ENCODE peak calls at places on chromosomes 12 and 14, in five cellular contexts. One of them, this sample, is unnamed.
A peak's percentile ranks its signal among the peaks of the same experiment; 100 is the strongest.

GRCh38 chr12:69154585-69155363 is 84.6 kb upstream of the CPSF6 start:
- DNase-seq in trophoblast cell: peak; percentile 26
- DNase-seq in M059J: peak; percentile 49
- DNase-seq in stomach: peak; percentile 80
- DNase-seq in stimulated activated CD4-positive, alpha-beta T cell treated with anti-CD3 and anti-CD28 coated beads, Interleukin-4, amount 100 ng/mL, for 48 hours: peak; percentile 74
- DNase-seq in this sample: peak; percentile 3

GRCh38 chr12:101039848-101040531 is 170.0 kb downstream of the SLC5A8 start:
- DNase-seq in stomach: no peak
- DNase-seq in M059J: no peak
- DNase-seq in trophoblast cell: no peak
- DNase-seq in stimulated activated CD4-positive, alpha-beta T cell treated with anti-CD3 and anti-CD28 coated beads, Interleukin-4, amount 100 ng/mL, for 48 hours: no peak
- DNase-seq in this sample: no peak

GRCh38 chr14:59107819-59108218 is 80.6 kb upstream of the DAAM1 start:
- DNase-seq in stomach: no peak
- DNase-seq in trophoblast cell: no peak
- DNase-seq in M059J: peak; percentile 27
- DNase-seq in stimulated activated CD4-positive, alpha-beta T cell treated with anti-CD3 and anti-CD28 coated beads, Interleukin-4, amount 100 ng/mL, for 48 hours: no peak
- DNase-seq in this sample: no peak

GRCh38 chr14:67269338-67270060 is 28.3 kb downstream of the PALS1 start:
- DNase-seq in M059J: peak; percentile 65
- DNase-seq in trophoblast cell: peak; percentile 12
- DNase-seq in stomach: no peak
- DNase-seq in stimulated activated CD4-positive, alpha-beta T cell treated with anti-CD3 and anti-CD28 coated beads, Interleukin-4, amount 100 ng/mL, for 48 hours: no peak
- DNase-seq in this sample: no peak

GRCh38 chr12:56723889-56724659 is 1.0 kb downstream of the NACA start:
- DNase-seq in stomach: peak; percentile 34
- DNase-seq in trophoblast cell: peak; percentile 67
- DNase-seq in M059J: peak; percentile 71
- DNase-seq in stimulated activated CD4-positive, alpha-beta T cell treated with anti-CD3 and anti-CD28 coated beads, Interleukin-4, amount 100 ng/mL, for 48 hours: no peak
- DNase-seq in this sample: no peak

GRCh38 chr12:93127582-93128331 is 198.7 kb upstream of the EEA1 start:
- DNase-seq in stomach: peak; percentile 32
- DNase-seq in M059J: no peak
- DNase-seq in stimulated activated CD4-positive, alpha-beta T cell treated with anti-CD3 and anti-CD28 coated beads, Interleukin-4, amount 100 ng/mL, for 48 hours: no peak
- DNase-seq in trophoblast cell: peak; percentile 88
- DNase-seq in this sample: no peak

GRCh38 chr14:54651018-54651351 is 84.1 kb downstream of the SAMD4A start:
- DNase-seq in trophoblast cell: no peak
- DNase-seq in stimulated activated CD4-positive, alpha-beta T cell treated with anti-CD3 and anti-CD28 coated beads, Interleukin-4, amount 100 ng/mL, for 48 hours: no peak
- DNase-seq in stomach: no peak
- DNase-seq in M059J: no peak
- DNase-seq in this sample: no peak

GRCh38 chr14:83611906-83612305 is 1918.0 kb upstream of the FLRT2 start:
- DNase-seq in trophoblast cell: no peak
- DNase-seq in stimulated activated CD4-positive, alpha-beta T cell treated with anti-CD3 and anti-CD28 coated beads, Interleukin-4, amount 100 ng/mL, for 48 hours: no peak
- DNase-seq in stomach: no peak
- DNase-seq in M059J: no peak
- DNase-seq in this sample: no peak

GRCh38 chr14:75247286-75247922 is 31.2 kb upstream of the FOS start:
- DNase-seq in stimulated activated CD4-positive, alpha-beta T cell treated with anti-CD3 and anti-CD28 coated beads, Interleukin-4, amount 100 ng/mL, for 48 hours: peak; percentile 45
- DNase-seq in M059J: no peak
- DNase-seq in trophoblast cell: no peak
- DNase-seq in stomach: no peak
- DNase-seq in this sample: no peak

GRCh38 chr12:3534511-3534910 is 43.5 kb downstream of the PRMT8 start:
- DNase-seq in trophoblast cell: no peak
- DNase-seq in M059J: no peak
- DNase-seq in stomach: no peak
- DNase-seq in stimulated activated CD4-positive, alpha-beta T cell treated with anti-CD3 and anti-CD28 coated beads, Interleukin-4, amount 100 ng/mL, for 48 hours: no peak
- DNase-seq in this sample: no peak

GRCh38 chr14:55333785-55334485 is 62.7 kb downstream of the FBXO34 start:
- DNase-seq in M059J: peak; percentile 57
- DNase-seq in stimulated activated CD4-positive, alpha-beta T cell treated with anti-CD3 and anti-CD28 coated beads, Interleukin-4, amount 100 ng/mL, for 48 hours: no peak
- DNase-seq in trophoblast cell: no peak
- DNase-seq in stomach: no peak
- DNase-seq in this sample: no peak

GRCh38 chr12:79452906-79453305 is 237.9 kb downstream of the PAWR start:
- DNase-seq in M059J: peak; percentile 49
- DNase-seq in stomach: no peak
- DNase-seq in stimulated activated CD4-positive, alpha-beta T cell treated with anti-CD3 and anti-CD28 coated beads, Interleukin-4, amount 100 ng/mL, for 48 hours: no peak
- DNase-seq in trophoblast cell: peak; percentile 69
- DNase-seq in this sample: no peak

GRCh38 chr12:122022393-122023338 is 982 bp downstream of the BCL7A start:
- DNase-seq in stimulated activated CD4-positive, alpha-beta T cell treated with anti-CD3 and anti-CD28 coated beads, Interleukin-4, amount 100 ng/mL, for 48 hours: no peak
- DNase-seq in M059J: peak; percentile 25
- DNase-seq in trophoblast cell: no peak
- DNase-seq in stomach: peak; percentile 31
- DNase-seq in this sample: no peak

GRCh38 chr12:94099191-94099983 is 49.0 kb upstream of the PLXNC1 start:
- DNase-seq in M059J: peak; percentile 92
- DNase-seq in stomach: no peak
- DNase-seq in stimulated activated CD4-positive, alpha-beta T cell treated with anti-CD3 and anti-CD28 coated beads, Interleukin-4, amount 100 ng/mL, for 48 hours: no peak
- DNase-seq in trophoblast cell: peak; percentile 74
- DNase-seq in this sample: no peak

GRCh38 chr14:42930058-42930457 is 1323.4 kb downstream of the LRFN5 start:
- DNase-seq in stomach: no peak
- DNase-seq in M059J: no peak
- DNase-seq in stimulated activated CD4-positive, alpha-beta T cell treated with anti-CD3 and anti-CD28 coated beads, Interleukin-4, amount 100 ng/mL, for 48 hours: no peak
- DNase-seq in trophoblast cell: no peak
- DNase-seq in this sample: no peak

GRCh38 chr14:53368714-53369191 is 215.6 kb upstream of the DDHD1 start:
- DNase-seq in trophoblast cell: no peak
- DNase-seq in M059J: peak; percentile 87
- DNase-seq in stimulated activated CD4-positive, alpha-beta T cell treated with anti-CD3 and anti-CD28 coated beads, Interleukin-4, amount 100 ng/mL, for 48 hours: no peak
- DNase-seq in stomach: no peak
- DNase-seq in this sample: no peak

GRCh38 chr12:73529231-73529630 is 1008.4 kb upstream of the ATXN7L3B start:
- DNase-seq in stimulated activated CD4-positive, alpha-beta T cell treated with anti-CD3 and anti-CD28 coated beads, Interleukin-4, amount 100 ng/mL, for 48 hours: no peak
- DNase-seq in stomach: no peak
- DNase-seq in trophoblast cell: no peak
- DNase-seq in M059J: no peak
- DNase-seq in this sample: no peak

GRCh38 chr12:44240186-44240585 is 404.3 kb downstream of the TMEM117 start:
- DNase-seq in stimulated activated CD4-positive, alpha-beta T cell treated with anti-CD3 and anti-CD28 coated beads, Interleukin-4, amount 100 ng/mL, for 48 hours: no peak
- DNase-seq in trophoblast cell: no peak
- DNase-seq in M059J: no peak
- DNase-seq in stomach: no peak
- DNase-seq in this sample: no peak

GRCh38 chr14:89921896-89922548 is 32.5 kb downstream of the EFCAB11 start:
- DNase-seq in M059J: peak; percentile 91
- DNase-seq in trophoblast cell: no peak
- DNase-seq in stimulated activated CD4-positive, alpha-beta T cell treated with anti-CD3 and anti-CD28 coated beads, Interleukin-4, amount 100 ng/mL, for 48 hours: no peak
- DNase-seq in stomach: no peak
- DNase-seq in this sample: no peak

GRCh38 chr14:99564256-99564902 is 39.6 kb downstream of the CCDC85C start:
- DNase-seq in trophoblast cell: no peak
- DNase-seq in stimulated activated CD4-positive, alpha-beta T cell treated with anti-CD3 and anti-CD28 coated beads, Interleukin-4, amount 100 ng/mL, for 48 hours: no peak
- DNase-seq in stomach: peak; percentile 73
- DNase-seq in M059J: peak; percentile 69
- DNase-seq in this sample: peak; percentile 40

GRCh38 chr12:31585895-31586294 is 5.0 kb downstream of the DENND5B start:
- DNase-seq in M059J: no peak
- DNase-seq in stimulated activated CD4-positive, alpha-beta T cell treated with anti-CD3 and anti-CD28 coated beads, Interleukin-4, amount 100 ng/mL, for 48 hours: no peak
- DNase-seq in stomach: no peak
- DNase-seq in trophoblast cell: no peak
- DNase-seq in this sample: no peak

GRCh38 chr12:49916129-49916919 is 12.6 kb upstream of the FAIM2 start:
- DNase-seq in stimulated activated CD4-positive, alpha-beta T cell treated with anti-CD3 and anti-CD28 coated beads, Interleukin-4, amount 100 ng/mL, for 48 hours: no peak
- DNase-seq in stomach: no peak
- DNase-seq in M059J: no peak
- DNase-seq in trophoblast cell: no peak
- DNase-seq in this sample: no peak

GRCh38 chr12:1792406-1792805 is 28.0 kb upstream of the LRTM2 start:
- DNase-seq in trophoblast cell: no peak
- DNase-seq in M059J: no peak
- DNase-seq in stomach: no peak
- DNase-seq in stimulated activated CD4-positive, alpha-beta T cell treated with anti-CD3 and anti-CD28 coated beads, Interleukin-4, amount 100 ng/mL, for 48 hours: no peak
- DNase-seq in this sample: no peak

GRCh38 chr14:35374273-35374681 is 30.3 kb downstream of the NFKBIA start:
- DNase-seq in M059J: peak; percentile 92
- DNase-seq in trophoblast cell: peak; percentile 95
- DNase-seq in stimulated activated CD4-positive, alpha-beta T cell treated with anti-CD3 and anti-CD28 coated beads, Interleukin-4, amount 100 ng/mL, for 48 hours: no peak
- DNase-seq in stomach: peak; percentile 51
- DNase-seq in this sample: no peak

GRCh38 chr12:49094104-49094948 is at the start of gene DHH:
- DNase-seq in stimulated activated CD4-positive, alpha-beta T cell treated with anti-CD3 and anti-CD28 coated beads, Interleukin-4, amount 100 ng/mL, for 48 hours: no peak
- DNase-seq in stomach: no peak
- DNase-seq in M059J: peak; percentile 33
- DNase-seq in trophoblast cell: no peak
- DNase-seq in this sample: no peak

GRCh38 chr12:11906284-11906935 is 164.3 kb upstream of the BCL2L14 start:
- DNase-seq in stimulated activated CD4-positive, alpha-beta T cell treated with anti-CD3 and anti-CD28 coated beads, Interleukin-4, amount 100 ng/mL, for 48 hours: no peak
- DNase-seq in stomach: no peak
- DNase-seq in M059J: peak; percentile 63
- DNase-seq in trophoblast cell: peak; percentile 33
- DNase-seq in this sample: no peak

GRCh38 chr14:62655161-62655560 is 390.1 kb downstream of the KCNH5 start:
- DNase-seq in trophoblast cell: no peak
- DNase-seq in stomach: no peak
- DNase-seq in stimulated activated CD4-positive, alpha-beta T cell treated with anti-CD3 and anti-CD28 coated beads, Interleukin-4, amount 100 ng/mL, for 48 hours: no peak
- DNase-seq in M059J: peak; percentile 3
- DNase-seq in this sample: no peak

GRCh38 chr14:93921001-93921797 is 5.9 kb upstream of the FAM181A start:
- DNase-seq in stomach: no peak
- DNase-seq in stimulated activated CD4-positive, alpha-beta T cell treated with anti-CD3 and anti-CD28 coated beads, Interleukin-4, amount 100 ng/mL, for 48 hours: no peak
- DNase-seq in trophoblast cell: no peak
- DNase-seq in M059J: no peak
- DNase-seq in this sample: no peak

GRCh38 chr14:90559811-90560492 is 163.1 kb downstream of the CALM1 start:
- DNase-seq in trophoblast cell: no peak
- DNase-seq in stimulated activated CD4-positive, alpha-beta T cell treated with anti-CD3 and anti-CD28 coated beads, Interleukin-4, amount 100 ng/mL, for 48 hours: no peak
- DNase-seq in M059J: no peak
- DNase-seq in stomach: no peak
- DNase-seq in this sample: no peak

GRCh38 chr14:21104448-21105060 is 3.7 kb downstream of the TMEM253 start:
- DNase-seq in stimulated activated CD4-positive, alpha-beta T cell treated with anti-CD3 and anti-CD28 coated beads, Interleukin-4, amount 100 ng/mL, for 48 hours: peak; percentile 49
- DNase-seq in stomach: peak; percentile 83
- DNase-seq in M059J: peak; percentile 83
- DNase-seq in trophoblast cell: peak; percentile 65
- DNase-seq in this sample: peak; percentile 33

GRCh38 chr14:104383088-104383805 is 196.3 kb upstream of the C14orf180 start:
- DNase-seq in stomach: no peak
- DNase-seq in M059J: no peak
- DNase-seq in trophoblast cell: no peak
- DNase-seq in stimulated activated CD4-positive, alpha-beta T cell treated with anti-CD3 and anti-CD28 coated beads, Interleukin-4, amount 100 ng/mL, for 48 hours: no peak
- DNase-seq in this sample: no peak

GRCh38 chr12:25884024-25884919 is 74.2 kb upstream of the RASSF8 start:
- DNase-seq in stomach: no peak
- DNase-seq in trophoblast cell: no peak
- DNase-seq in M059J: no peak
- DNase-seq in stimulated activated CD4-positive, alpha-beta T cell treated with anti-CD3 and anti-CD28 coated beads, Interleukin-4, amount 100 ng/mL, for 48 hours: no peak
- DNase-seq in this sample: no peak

GRCh38 chr14:97580923-97581495 is 783.8 kb downstream of the VRK1 start:
- DNase-seq in trophoblast cell: no peak
- DNase-seq in stimulated activated CD4-positive, alpha-beta T cell treated with anti-CD3 and anti-CD28 coated beads, Interleukin-4, amount 100 ng/mL, for 48 hours: no peak
- DNase-seq in M059J: no peak
- DNase-seq in stomach: no peak
- DNase-seq in this sample: no peak

GRCh38 chr14:98103705-98104104 is 1168.3 kb downstream of the BCL11B start:
- DNase-seq in M059J: no peak
- DNase-seq in trophoblast cell: no peak
- DNase-seq in stimulated activated CD4-positive, alpha-beta T cell treated with anti-CD3 and anti-CD28 coated beads, Interleukin-4, amount 100 ng/mL, for 48 hours: no peak
- DNase-seq in stomach: no peak
- DNase-seq in this sample: no peak

GRCh38 chr12:1047898-1048660 is 57.1 kb downstream of the ERC1 start:
- DNase-seq in M059J: no peak
- DNase-seq in stomach: no peak
- DNase-seq in trophoblast cell: no peak
- DNase-seq in stimulated activated CD4-positive, alpha-beta T cell treated with anti-CD3 and anti-CD28 coated beads, Interleukin-4, amount 100 ng/mL, for 48 hours: no peak
- DNase-seq in this sample: no peak

GRCh38 chr14:71096947-71097346 is 189.7 kb downstream of the PCNX1 start:
- DNase-seq in M059J: no peak
- DNase-seq in stimulated activated CD4-positive, alpha-beta T cell treated with anti-CD3 and anti-CD28 coated beads, Interleukin-4, amount 100 ng/mL, for 48 hours: no peak
- DNase-seq in trophoblast cell: no peak
- DNase-seq in stomach: no peak
- DNase-seq in this sample: no peak

This sample was measured in pulmonary artery endothelial cell.